ENCODE peak calls at places on chromosomes 3 and 15, in nine cellular contexts. V is Panc1; L is heart right ventricle; H is upper lobe of right lung; J is mucosa of descending colon; F is CD8-positive, alpha-beta T cell; R is aorta; W is pancreas; Q is left lung. A is an unnamed sample. For H3K9me3, the result is how much of the 10 kb centered on the place peaks cover.

GRCh38 chr3:45343947-45344346 is 44.4 kb upstream of the LARS2 start:
- ATAC-seq in V (no peak), L (no peak), H (no peak), J (no peak), F (no peak), R (no peak), W (no peak), Q (no peak), A (no peak)

GRCh38 chr15:97235285-97235985 is 725.1 kb upstream of the ARRDC4 start:
- ATAC-seq in V (peak), L (no peak), H (peak), J (peak), F (no peak), R (peak), W (peak), Q (peak), A (no peak)

GRCh38 chr15:85036716-85037115 is 55.1 kb downstream of the PDE8A start:
- ATAC-seq in V (no peak), L (peak), H (peak), J (no peak), F (no peak), R (no peak), W (peak), Q (peak), A (no peak)

GRCh38 chr3:172189987-172190603 is 150.7 kb downstream of the FNDC3B start:
- ATAC-seq in V (no peak), L (no peak), H (no peak), J (no peak), F (no peak), R (no peak), W (no peak), Q (no peak), A (no peak)

GRCh38 chr3:115523467-115523866 is 99.8 kb upstream of the GAP43 start:
- ATAC-seq in V (no peak), L (peak), H (no peak), J (no peak), F (no peak), R (no peak), W (no peak), Q (no peak), A (no peak)

GRCh38 chr3:9225268-9225667 is 24.2 kb downstream of the SRGAP3 start:
- ATAC-seq in V (no peak), L (no peak), H (no peak), J (no peak), F (no peak), R (no peak), W (no peak), Q (no peak), A (no peak)

GRCh38 chr3:51709675-51710074 is 2.8 kb downstream of the GRM2 start:
- ATAC-seq in V (no peak), L (no peak), H (no peak), J (no peak), F (no peak), R (no peak), W (no peak), Q (no peak), A (no peak)

GRCh38 chr3:133758969-133759739 is 13.0 kb downstream of the TF start:
- ATAC-seq in V (no peak), L (no peak), H (no peak), J (no peak), F (no peak), R (no peak), W (no peak), Q (no peak), A (no peak)

GRCh38 chr3:99868438-99868723 is 50.7 kb downstream of the CMSS1 start:
- ATAC-seq in V (no peak), L (no peak), H (no peak), J (no peak), F (no peak), R (no peak), W (no peak), Q (no peak), A (no peak)

GRCh38 chr15:48463366-48463880 is 132.2 kb downstream of the DUT start:
- ATAC-seq in V (no peak), L (no peak), H (no peak), J (peak), F (no peak), R (no peak), W (no peak), Q (no peak), A (no peak)

GRCh38 chr3:144431134-144431533 is 459.5 kb downstream of the DIPK2A start:
- ATAC-seq in V (no peak), L (no peak), H (no peak), J (no peak), F (no peak), R (no peak), W (no peak), Q (no peak), A (no peak)

GRCh38 chr15:39367591-39367990 is 213.3 kb upstream of the THBS1 start:
- ATAC-seq in V (no peak), L (no peak), H (no peak), J (no peak), F (no peak), R (no peak), W (no peak), Q (no peak), A (no peak)

GRCh38 chr3:158845748-158846350 is 44.0 kb downstream of the MFSD1 start:
- ATAC-seq in V (peak), L (no peak), H (peak), J (peak), F (peak), R (no peak), W (peak), Q (peak), A (no peak)

GRCh38 chr3:139121513-139122220 is 77.0 kb upstream of the PRR23C start:
- ATAC-seq in V (no peak), L (peak), H (no peak), J (peak), F (no peak), R (peak), W (peak), Q (no peak), A (peak)

GRCh38 chr3:128382221-128382807 is 84.4 kb downstream of the DNAJB8 start:
- ATAC-seq in V (peak), L (peak), H (no peak), J (peak), F (no peak), R (peak), W (peak), Q (no peak), A (no peak)

GRCh38 chr3:130709671-130710070 is 37.0 kb downstream of the PIK3R4 start:
- ATAC-seq in V (no peak), L (peak), H (no peak), J (no peak), F (no peak), R (no peak), W (no peak), Q (no peak), A (no peak)

GRCh38 chr15:91116379-91117067 is 16.5 kb downstream of the SV2B start:
- ATAC-seq in V (peak), L (peak), H (peak), J (peak), F (no peak), R (no peak), W (peak), Q (peak), A (no peak)

GRCh38 chr3:9750556-9751411 is 1.0 kb downstream of the OGG1 start:
- ATAC-seq in V (no peak), L (no peak), H (no peak), J (peak), F (no peak), R (no peak), W (no peak), Q (peak), A (no peak)

GRCh38 chr3:27666277-27666676 is 55.8 kb downstream of the EOMES start:
- ATAC-seq in V (no peak), L (no peak), H (peak), J (peak), F (no peak), R (no peak), W (peak), Q (peak), A (no peak)

GRCh38 chr3:1954632-1955031 is 144.0 kb upstream of the CNTN4 start:
- ATAC-seq in V (no peak), L (no peak), H (no peak), J (no peak), F (no peak), R (no peak), W (no peak), Q (no peak), A (no peak)

GRCh38 chr15:85312925-85313324 is 67.5 kb upstream of the AKAP13 start:
- ATAC-seq in V (peak), L (peak), H (peak), J (no peak), F (no peak), R (no peak), W (peak), Q (peak), A (no peak)

GRCh38 chr15:81049835-81050234 is 49.1 kb downstream of the TLNRD1 start:
- ATAC-seq in V (no peak), L (no peak), H (no peak), J (no peak), F (no peak), R (no peak), W (no peak), Q (no peak), A (no peak)

GRCh38 chr3:13932578-13933295 is 52.9 kb upstream of the WNT7A start:
- ATAC-seq in V (no peak), L (peak), H (peak), J (no peak), F (no peak), R (no peak), W (peak), Q (peak), A (no peak)

GRCh38 chr3:114839476-114839875 is 307.6 kb downstream of the ZBTB20 start:
- ATAC-seq in V (no peak), L (no peak), H (no peak), J (no peak), F (no peak), R (no peak), W (no peak), Q (no peak), A (no peak)

GRCh38 chr3:122184591-122184929 is 1.1 kb downstream of the CASR start:
- ATAC-seq in V (peak), L (no peak), H (no peak), J (no peak), F (no peak), R (no peak), W (no peak), Q (no peak), A (no peak)

GRCh38 chr15:57382969-57383368 is 6.7 kb downstream of the CGNL1 start:
- ATAC-seq in V (no peak), L (no peak), H (no peak), J (no peak), F (no peak), R (no peak), W (peak), Q (no peak), A (no peak)

GRCh38 chr3:100880845-100881244 is 112.4 kb downstream of the ABI3BP start:
- ATAC-seq in V (no peak), L (peak), H (no peak), J (no peak), F (no peak), R (peak), W (no peak), Q (peak), A (peak)

DNA sequence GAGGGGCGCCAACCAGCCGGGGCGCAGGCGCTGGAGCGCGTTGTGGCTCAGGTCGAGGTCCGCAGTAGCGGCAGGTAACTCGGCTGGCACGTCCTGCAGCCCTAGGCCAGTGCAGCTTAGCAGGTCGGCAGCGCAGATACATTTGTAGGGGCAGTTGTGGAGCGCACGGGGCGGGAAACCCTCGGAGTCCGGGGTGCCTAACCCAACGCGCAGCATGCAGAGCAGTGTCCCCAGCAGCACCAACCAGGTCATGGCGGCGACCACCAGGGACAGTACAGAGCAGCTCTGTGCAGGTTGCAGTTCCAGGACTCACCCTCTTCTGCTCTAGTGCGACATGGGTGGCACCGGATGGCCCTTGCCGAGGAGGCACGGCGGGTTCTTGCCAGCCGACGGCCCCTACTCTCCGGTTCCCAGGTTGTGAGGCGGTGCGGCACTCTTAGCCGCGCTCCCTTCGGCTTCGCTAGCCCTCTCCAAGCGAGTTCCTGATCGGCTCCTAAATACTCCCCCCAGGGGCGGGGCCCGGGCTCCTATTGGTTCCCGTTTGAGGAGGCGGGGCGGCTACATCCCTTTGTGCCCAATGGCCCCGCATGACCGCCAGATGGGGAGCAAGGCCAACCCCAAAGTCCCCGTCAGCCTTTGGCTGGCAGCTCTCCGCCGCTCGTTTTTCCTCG is at the start of gene AMIGO3:
- ATAC-seq in V (peak), L (peak), H (peak), J (peak), F (peak), R (peak), W (peak), Q (peak), A (peak)
- H3K4me3 ChIP-seq in V (peak), L (peak), H (peak), J (peak), F (peak), R (no peak), W (peak), Q (peak), A (peak)

GRCh38 chr15:46654993-46655392 is 1020.2 kb downstream of the SQOR start:
- ATAC-seq in V (no peak), L (no peak), H (no peak), J (no peak), F (no peak), R (no peak), W (no peak), Q (no peak), A (no peak)
- H3K9me3 ChIP-seq in V (under half), L (under half), H (under half), J (under half), F (under half), R (under half), W (under half), Q (under half), A (under half)

DNA sequence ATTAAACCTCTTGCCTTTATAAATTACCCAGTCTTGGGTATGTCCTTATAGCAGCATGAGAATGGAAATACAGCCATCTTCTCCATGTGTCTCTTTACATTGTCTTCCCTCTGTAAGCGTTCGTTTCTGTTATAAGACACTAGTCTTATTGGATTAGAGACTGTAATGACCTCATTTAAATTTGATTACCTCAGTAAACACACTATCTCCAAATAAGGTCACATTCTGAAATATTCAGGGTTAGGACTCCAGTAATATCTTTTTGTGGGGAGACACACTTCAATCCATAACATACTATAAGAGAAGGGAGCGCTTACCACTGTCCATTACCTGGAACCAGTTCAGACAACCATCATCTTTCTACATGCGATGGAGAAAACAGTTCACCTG is 34.3 kb upstream of the CD47 start:
- ATAC-seq in V (no peak), L (no peak), H (no peak), J (no peak), F (peak), R (no peak), W (no peak), Q (no peak), A (no peak)
- H3K4me3 ChIP-seq in V (no peak), L (no peak), H (no peak), J (no peak), F (peak), R (no peak), W (no peak), Q (peak), A (no peak)

GRCh38 chr15:20386198-20386597 is 155.4 kb downstream of the GOLGA6L6 start:
- ATAC-seq in V (no peak), L (peak), H (peak), J (peak), F (no peak), R (no peak), W (no peak), Q (no peak), A (no peak)
- H3K9me3 ChIP-seq in V (under half), L (under half), H (under half), J (half or more), F (under half), R (under half), W (under half), Q (under half), A (under half)

GRCh38 chr3:197393711-197394110 is 95.3 kb upstream of the DLG1 start:
- ATAC-seq in V (no peak), L (no peak), H (no peak), J (no peak), F (no peak), R (no peak), W (no peak), Q (no peak), A (no peak)
- H3K4me3 ChIP-seq in V (no peak), L (no peak), H (no peak), J (no peak), F (no peak), R (no peak), W (no peak), Q (no peak), A (no peak)

DNA sequence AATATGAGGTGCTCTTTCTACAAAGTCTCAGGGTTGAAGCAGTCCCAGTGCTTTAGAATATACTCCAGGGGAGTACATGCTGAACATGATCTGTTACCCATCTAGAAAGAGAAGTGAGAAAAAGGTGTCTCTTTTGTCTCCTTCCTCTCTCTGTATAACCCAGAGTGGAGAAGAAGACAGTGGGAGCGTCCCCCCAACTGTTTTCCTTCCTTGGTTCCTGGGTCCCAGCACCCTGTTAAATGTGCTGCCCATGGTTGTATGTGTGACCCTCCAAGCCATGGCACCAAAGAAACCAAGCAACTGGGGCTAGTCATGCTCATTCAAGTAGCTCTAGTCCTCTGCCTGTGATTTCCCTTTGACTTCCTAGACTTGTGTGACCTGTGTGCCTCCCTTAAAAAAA is 683.7 kb downstream of the TBL1XR1 start:
- ATAC-seq in V (peak), L (no peak), H (no peak), J (no peak), F (no peak), R (no peak), W (no peak), Q (no peak), A (no peak)
- H3K9me3 ChIP-seq in V (under half), L (under half), H (under half), J (half or more), F (under half), R (under half), W (under half), Q (half or more), A (under half)

GRCh38 chr3:141878812-141879211 is 2.4 kb downstream of the ATP1B3 start:
- ATAC-seq in V (no peak), L (no peak), H (no peak), J (no peak), F (no peak), R (no peak), W (no peak), Q (no peak), A (no peak)

GRCh38 chr3:141877911-141878310 is 1.5 kb downstream of the ATP1B3 start:
- ATAC-seq in V (no peak), L (no peak), H (no peak), J (no peak), F (no peak), R (no peak), W (no peak), Q (no peak), A (no peak)

GRCh38 chr3:141876381-141876890 is at the start of gene ATP1B3:
- ATAC-seq in V (peak), L (peak), H (peak), J (peak), F (peak), R (peak), W (peak), Q (peak), A (peak)

GRCh38 chr3:141876891-141877561 is 583 bp downstream of the ATP1B3 start:
- ATAC-seq in V (peak), L (no peak), H (peak), J (peak), F (no peak), R (peak), W (peak), Q (peak), A (peak)

GRCh38 chr3:141878326-141878725 is 1.9 kb downstream of the ATP1B3 start:
- ATAC-seq in V (no peak), L (no peak), H (no peak), J (no peak), F (no peak), R (no peak), W (no peak), Q (no peak), A (no peak)
- H3K4me3 ChIP-seq in V (peak), L (no peak), H (peak), J (peak), F (no peak), R (peak), W (no peak), Q (peak), A (no peak)

GRCh38 chr15:95624616-95625361 is 705.7 kb upstream of the NR2F2 start:
- ATAC-seq in V (no peak), L (no peak), H (no peak), J (no peak), F (no peak), R (no peak), W (no peak), Q (no peak), A (no peak)
- H3K9me3 ChIP-seq in V (under half), L (under half), H (under half), J (under half), F (under half), R (under half), W (under half), Q (under half), A (under half)